ENCODE peak calls at places on chromosomes 4 and X, in six cellular contexts. One of them, this sample, is unnamed.

GRCh38 chrX:54181196-54181953 is 1.7 kb downstream of the FAM120C start:
- DNase-seq in mucosa of gallbladder: no peak
- DNase-seq in stimulated activated CD4-positive, alpha-beta T cell treated with anti-CD3 and anti-CD28 coated beads, TNF-alpha, amount 100 ng/mL, for 48 hours: no peak
- DNase-seq in colonic mucosa: no peak
- DNase-seq in HT-29: no peak
- DNase-seq in amniotic stem cell: no peak
- DNase-seq in this sample: no peak

GRCh38 chrX:20063716-20064351 is 52.9 kb downstream of the MAP7D2 start:
- DNase-seq in stimulated activated CD4-positive, alpha-beta T cell treated with anti-CD3 and anti-CD28 coated beads, TNF-alpha, amount 100 ng/mL, for 48 hours: no peak
- DNase-seq in amniotic stem cell: no peak
- DNase-seq in colonic mucosa: no peak
- DNase-seq in HT-29: no peak
- DNase-seq in mucosa of gallbladder: no peak
- DNase-seq in this sample: no peak

GRCh38 chrX:37454537-37455285 is 105.5 kb downstream of the PRRG1 start:
- DNase-seq in amniotic stem cell: no peak
- DNase-seq in stimulated activated CD4-positive, alpha-beta T cell treated with anti-CD3 and anti-CD28 coated beads, TNF-alpha, amount 100 ng/mL, for 48 hours: no peak
- DNase-seq in mucosa of gallbladder: peak
- DNase-seq in HT-29: no peak
- DNase-seq in colonic mucosa: peak
- DNase-seq in this sample: no peak

GRCh38 chrX:106927700-106928099 is 7.5 kb downstream of the CLDN2 start:
- DNase-seq in mucosa of gallbladder: peak
- DNase-seq in stimulated activated CD4-positive, alpha-beta T cell treated with anti-CD3 and anti-CD28 coated beads, TNF-alpha, amount 100 ng/mL, for 48 hours: no peak
- DNase-seq in HT-29: peak
- DNase-seq in amniotic stem cell: no peak
- DNase-seq in colonic mucosa: no peak
- DNase-seq in this sample: no peak

GRCh38 chr4:136784326-136784725 is 748.0 kb downstream of the PCDH18 start:
- DNase-seq in stimulated activated CD4-positive, alpha-beta T cell treated with anti-CD3 and anti-CD28 coated beads, TNF-alpha, amount 100 ng/mL, for 48 hours: no peak
- DNase-seq in amniotic stem cell: no peak
- DNase-seq in mucosa of gallbladder: no peak
- DNase-seq in HT-29: no peak
- DNase-seq in colonic mucosa: no peak
- DNase-seq in this sample: no peak

GRCh38 chr4:81651500-81651899 is 179.8 kb upstream of the RASGEF1B start:
- DNase-seq in amniotic stem cell: no peak
- DNase-seq in colonic mucosa: no peak
- DNase-seq in mucosa of gallbladder: no peak
- DNase-seq in HT-29: no peak
- DNase-seq in stimulated activated CD4-positive, alpha-beta T cell treated with anti-CD3 and anti-CD28 coated beads, TNF-alpha, amount 100 ng/mL, for 48 hours: no peak
- DNase-seq in this sample: no peak

GRCh38 chr4:119490335-119490734 is 138.3 kb downstream of the PDE5A start:
- DNase-seq in colonic mucosa: no peak
- DNase-seq in stimulated activated CD4-positive, alpha-beta T cell treated with anti-CD3 and anti-CD28 coated beads, TNF-alpha, amount 100 ng/mL, for 48 hours: no peak
- DNase-seq in mucosa of gallbladder: no peak
- DNase-seq in HT-29: peak
- DNase-seq in amniotic stem cell: no peak
- DNase-seq in this sample: no peak

GRCh38 chr4:101696276-101697010 is 94.1 kb upstream of the BANK1 start:
- DNase-seq in stimulated activated CD4-positive, alpha-beta T cell treated with anti-CD3 and anti-CD28 coated beads, TNF-alpha, amount 100 ng/mL, for 48 hours: no peak
- DNase-seq in HT-29: no peak
- DNase-seq in mucosa of gallbladder: no peak
- DNase-seq in amniotic stem cell: no peak
- DNase-seq in colonic mucosa: no peak
- DNase-seq in this sample: no peak

GRCh38 chr4:15376594-15376993 is 51.2 kb upstream of the C1QTNF7 start:
- DNase-seq in colonic mucosa: no peak
- DNase-seq in amniotic stem cell: no peak
- DNase-seq in stimulated activated CD4-positive, alpha-beta T cell treated with anti-CD3 and anti-CD28 coated beads, TNF-alpha, amount 100 ng/mL, for 48 hours: no peak
- DNase-seq in mucosa of gallbladder: no peak
- DNase-seq in HT-29: no peak
- DNase-seq in this sample: no peak

GRCh38 chrX:70444326-70445196 is at the start of gene DLG3:
- DNase-seq in mucosa of gallbladder: no peak
- DNase-seq in HT-29: no peak
- DNase-seq in amniotic stem cell: no peak
- DNase-seq in stimulated activated CD4-positive, alpha-beta T cell treated with anti-CD3 and anti-CD28 coated beads, TNF-alpha, amount 100 ng/mL, for 48 hours: no peak
- DNase-seq in colonic mucosa: no peak
- DNase-seq in this sample: peak

GRCh38 chrX:45164021-45164621 is 36.6 kb downstream of the DIPK2B start:
- DNase-seq in amniotic stem cell: no peak
- DNase-seq in colonic mucosa: no peak
- DNase-seq in mucosa of gallbladder: peak
- DNase-seq in stimulated activated CD4-positive, alpha-beta T cell treated with anti-CD3 and anti-CD28 coated beads, TNF-alpha, amount 100 ng/mL, for 48 hours: no peak
- DNase-seq in HT-29: no peak
- DNase-seq in this sample: peak

GRCh38 chr4:155673453-155673979 is 6.9 kb downstream of the GUCY1A1 start:
- DNase-seq in amniotic stem cell: no peak
- DNase-seq in mucosa of gallbladder: no peak
- DNase-seq in stimulated activated CD4-positive, alpha-beta T cell treated with anti-CD3 and anti-CD28 coated beads, TNF-alpha, amount 100 ng/mL, for 48 hours: no peak
- DNase-seq in HT-29: no peak
- DNase-seq in colonic mucosa: no peak
- DNase-seq in this sample: no peak

GRCh38 chr4:164357957-164358356 is 396.0 kb upstream of the SMIM31 start:
- DNase-seq in colonic mucosa: no peak
- DNase-seq in stimulated activated CD4-positive, alpha-beta T cell treated with anti-CD3 and anti-CD28 coated beads, TNF-alpha, amount 100 ng/mL, for 48 hours: no peak
- DNase-seq in HT-29: no peak
- DNase-seq in amniotic stem cell: no peak
- DNase-seq in mucosa of gallbladder: no peak
- DNase-seq in this sample: no peak

GRCh38 chrX:47683171-47684145 is 24.5 kb upstream of the UXT start:
- DNase-seq in stimulated activated CD4-positive, alpha-beta T cell treated with anti-CD3 and anti-CD28 coated beads, TNF-alpha, amount 100 ng/mL, for 48 hours: no peak
- DNase-seq in colonic mucosa: no peak
- DNase-seq in HT-29: no peak
- DNase-seq in mucosa of gallbladder: no peak
- DNase-seq in amniotic stem cell: no peak
- DNase-seq in this sample: no peak

GRCh38 chr4:47213971-47214370 is 182.6 kb downstream of the GABRB1 start:
- DNase-seq in amniotic stem cell: peak
- DNase-seq in colonic mucosa: no peak
- DNase-seq in HT-29: no peak
- DNase-seq in mucosa of gallbladder: no peak
- DNase-seq in stimulated activated CD4-positive, alpha-beta T cell treated with anti-CD3 and anti-CD28 coated beads, TNF-alpha, amount 100 ng/mL, for 48 hours: no peak
- DNase-seq in this sample: peak

GRCh38 chr4:152471251-152471792 is 64.6 kb downstream of the FBXW7 start:
- DNase-seq in stimulated activated CD4-positive, alpha-beta T cell treated with anti-CD3 and anti-CD28 coated beads, TNF-alpha, amount 100 ng/mL, for 48 hours: no peak
- DNase-seq in amniotic stem cell: no peak
- DNase-seq in mucosa of gallbladder: no peak
- DNase-seq in HT-29: no peak
- DNase-seq in colonic mucosa: no peak
- DNase-seq in this sample: no peak

GRCh38 chrX:109393859-109394258 is 88.0 kb downstream of the GUCY2F start:
- DNase-seq in HT-29: peak
- DNase-seq in amniotic stem cell: no peak
- DNase-seq in mucosa of gallbladder: no peak
- DNase-seq in colonic mucosa: no peak
- DNase-seq in stimulated activated CD4-positive, alpha-beta T cell treated with anti-CD3 and anti-CD28 coated beads, TNF-alpha, amount 100 ng/mL, for 48 hours: no peak
- DNase-seq in this sample: no peak

GRCh38 chr4:4860803-4861591 is 1.5 kb downstream of the MSX1 start:
- DNase-seq in mucosa of gallbladder: no peak
- DNase-seq in colonic mucosa: no peak
- DNase-seq in stimulated activated CD4-positive, alpha-beta T cell treated with anti-CD3 and anti-CD28 coated beads, TNF-alpha, amount 100 ng/mL, for 48 hours: no peak
- DNase-seq in amniotic stem cell: peak
- DNase-seq in HT-29: no peak
- DNase-seq in this sample: no peak

GRCh38 chr4:41009411-41009810 is 204.9 kb downstream of the APBB2 start:
- DNase-seq in colonic mucosa: no peak
- DNase-seq in HT-29: no peak
- DNase-seq in amniotic stem cell: peak
- DNase-seq in mucosa of gallbladder: no peak
- DNase-seq in stimulated activated CD4-positive, alpha-beta T cell treated with anti-CD3 and anti-CD28 coated beads, TNF-alpha, amount 100 ng/mL, for 48 hours: no peak
- DNase-seq in this sample: no peak

GRCh38 chrX:56726609-56727008 is 2.4 kb upstream of the NBDY start:
- DNase-seq in colonic mucosa: no peak
- DNase-seq in amniotic stem cell: peak
- DNase-seq in HT-29: peak
- DNase-seq in stimulated activated CD4-positive, alpha-beta T cell treated with anti-CD3 and anti-CD28 coated beads, TNF-alpha, amount 100 ng/mL, for 48 hours: no peak
- DNase-seq in mucosa of gallbladder: peak
- DNase-seq in this sample: peak

GRCh38 chrX:133391116-133391515 is 24.2 kb downstream of the GPC4 start:
- DNase-seq in colonic mucosa: no peak
- DNase-seq in mucosa of gallbladder: no peak
- DNase-seq in stimulated activated CD4-positive, alpha-beta T cell treated with anti-CD3 and anti-CD28 coated beads, TNF-alpha, amount 100 ng/mL, for 48 hours: no peak
- DNase-seq in HT-29: no peak
- DNase-seq in amniotic stem cell: no peak
- DNase-seq in this sample: no peak

GRCh38 chr4:177080388-177080787 is 229.3 kb upstream of the NEIL3 start:
- DNase-seq in HT-29: no peak
- DNase-seq in stimulated activated CD4-positive, alpha-beta T cell treated with anti-CD3 and anti-CD28 coated beads, TNF-alpha, amount 100 ng/mL, for 48 hours: no peak
- DNase-seq in colonic mucosa: no peak
- DNase-seq in amniotic stem cell: no peak
- DNase-seq in mucosa of gallbladder: no peak
- DNase-seq in this sample: no peak

GRCh38 chr4:179803857-179804256 is 2361.6 kb upstream of the AGA start:
- DNase-seq in colonic mucosa: no peak
- DNase-seq in stimulated activated CD4-positive, alpha-beta T cell treated with anti-CD3 and anti-CD28 coated beads, TNF-alpha, amount 100 ng/mL, for 48 hours: no peak
- DNase-seq in amniotic stem cell: no peak
- DNase-seq in mucosa of gallbladder: no peak
- DNase-seq in HT-29: no peak
- DNase-seq in this sample: no peak

GRCh38 chr4:6387946-6388345 is 84.5 kb downstream of the PPP2R2C start:
- DNase-seq in amniotic stem cell: no peak
- DNase-seq in stimulated activated CD4-positive, alpha-beta T cell treated with anti-CD3 and anti-CD28 coated beads, TNF-alpha, amount 100 ng/mL, for 48 hours: no peak
- DNase-seq in HT-29: no peak
- DNase-seq in mucosa of gallbladder: no peak
- DNase-seq in colonic mucosa: no peak
- DNase-seq in this sample: no peak

GRCh38 chr4:146059865-146060264 is 115.7 kb upstream of the LSM6 start:
- DNase-seq in colonic mucosa: no peak
- DNase-seq in mucosa of gallbladder: no peak
- DNase-seq in amniotic stem cell: no peak
- DNase-seq in HT-29: no peak
- DNase-seq in stimulated activated CD4-positive, alpha-beta T cell treated with anti-CD3 and anti-CD28 coated beads, TNF-alpha, amount 100 ng/mL, for 48 hours: no peak
- DNase-seq in this sample: no peak